ENCODE peak calls at places on chromosomes 4 and X, in eight cellular contexts. X, U, F, W, O, G, L and C are unnamed samples.
A peak's percentile ranks its signal among the peaks of the same experiment; 100 is the strongest.

GRCh38 chrX:49072712-49073095 is 1.1 kb downstream of the PRAF2 start:
- DNase-seq in G (no peak), L (no peak), W (no peak), F (no peak), X (no peak), O (no peak), U (no peak), C (no peak)

GRCh38 chr4:177131736-177132135 is 177.9 kb upstream of the NEIL3 start:
- DNase-seq in F (no peak), W (no peak), G (no peak), X (no peak), O (no peak), L (no peak), U (no peak), C (no peak)

GRCh38 chr4:145732416-145732815 is 52.5 kb downstream of the C4orf51 start:
- DNase-seq in G (no peak), O (no peak), F (no peak), X (no peak), W (no peak), L (no peak), U (no peak), C (no peak)

GRCh38 chrX:44025611-44026010 is 52.4 kb upstream of the NDP start:
- DNase-seq in U (no peak), F (no peak), L (no peak), O (no peak), W (peak; percentile 29), X (no peak), G (no peak), C (peak; percentile 6)

GRCh38 chrX:74449322-74449936 is 28.1 kb downstream of the SLC16A2 start:
- DNase-seq in W (no peak), G (no peak), F (no peak), X (no peak), L (no peak), O (no peak), U (peak; percentile 24), C (peak; percentile 44)

GRCh38 chrX:63664741-63665140 is 120.3 kb downstream of the ARHGEF9 start:
- DNase-seq in X (no peak), L (no peak), U (no peak), O (no peak), F (no peak), W (no peak), G (no peak), C (no peak)

GRCh38 chrX:128460835-128461234 is 408.6 kb upstream of the ACTRT1 start:
- DNase-seq in X (no peak), W (no peak), G (no peak), F (no peak), U (no peak), L (no peak), O (no peak), C (no peak)

GRCh38 chrX:15903186-15903681 is 48.6 kb upstream of the AP1S2 start:
- DNase-seq in L (no peak), X (no peak), G (no peak), W (no peak), F (no peak), U (no peak), O (no peak), C (no peak)

GRCh38 chr4:3293410-3294391 is 880 bp downstream of the RGS12 start:
- DNase-seq in F (no peak), W (no peak), O (no peak), U (peak; percentile 75), L (no peak), G (no peak), X (no peak), C (no peak)

GRCh38 chrX:154056739-154057367 is 37.2 kb upstream of the IRAK1 start:
- DNase-seq in W (no peak), U (no peak), G (no peak), O (no peak), X (peak; percentile 57), F (no peak), L (no peak), C (no peak)

GRCh38 chrX:110806145-110806544 is 10.5 kb upstream of the CHRDL1 start:
- DNase-seq in L (no peak), X (no peak), O (no peak), U (no peak), G (no peak), W (peak; percentile 17), F (no peak), C (peak; percentile 87)

GRCh38 chr4:140661550-140661949 is 92.8 kb upstream of the UCP1 start:
- DNase-seq in G (no peak), F (no peak), U (no peak), L (no peak), X (no peak), O (no peak), W (no peak), C (no peak)

GRCh38 chrX:9745417-9746115 is 20.1 kb downstream of the GPR143 start:
- DNase-seq in W (no peak), L (no peak), G (no peak), X (no peak), U (no peak), O (no peak), F (no peak), C (no peak)

GRCh38 chrX:22063284-22063683 is 31.2 kb downstream of the PHEX start:
- DNase-seq in X (no peak), W (no peak), F (no peak), U (no peak), L (no peak), G (no peak), O (no peak), C (no peak)

GRCh38 chr4:52095374-52095773 is 44.3 kb downstream of the SPATA18 start:
- DNase-seq in W (no peak), G (no peak), L (no peak), F (no peak), O (no peak), U (no peak), X (no peak), C (no peak)

GRCh38 chrX:41759817-41760216 is 35.8 kb downstream of the GPR82 start:
- DNase-seq in U (no peak), L (no peak), G (no peak), W (peak; percentile 9), O (no peak), F (no peak), X (peak; percentile 5), C (no peak)

GRCh38 chrX:150332023-150332422 is 31.1 kb upstream of the MAMLD1 start:
- DNase-seq in G (no peak), W (no peak), L (no peak), U (no peak), O (no peak), X (no peak), F (no peak), C (no peak)

GRCh38 chrX:46588263-46588662 is 14.7 kb downstream of the CHST7 start:
- DNase-seq in G (no peak), L (no peak), W (no peak), F (no peak), O (peak; percentile 67), X (no peak), U (no peak), C (peak; percentile 28)

GRCh38 chr4:26827798-26828197 is 32.8 kb upstream of the STIM2 start:
- DNase-seq in G (no peak), F (no peak), W (no peak), X (no peak), L (no peak), U (no peak), O (no peak), C (no peak)

GRCh38 chr4:85368932-85369331 is 106.0 kb upstream of the ARHGAP24 start:
- DNase-seq in U (no peak), F (no peak), O (no peak), X (no peak), W (no peak), L (no peak), G (no peak), C (no peak)

GRCh38 chr4:2036866-2037265 is 22.3 kb upstream of the NAT8L start:
- DNase-seq in L (no peak), U (no peak), G (no peak), O (no peak), X (peak; percentile 54), W (no peak), F (no peak), C (no peak)

GRCh38 chrX:8345473-8345872 is 119.2 kb upstream of the VCX3B start:
- DNase-seq in O (no peak), U (no peak), X (no peak), L (no peak), G (no peak), F (no peak), W (no peak), C (no peak)

GRCh38 chr4:40349561-40350198 is 14.5 kb downstream of the CHRNA9 start:
- DNase-seq in W (no peak), O (no peak), X (no peak), U (no peak), G (no peak), F (no peak), L (no peak), C (no peak)

GRCh38 chrX:78123190-78123589 is 16.3 kb downstream of the TAF9B start:
- DNase-seq in W (peak; percentile 26), U (no peak), G (no peak), F (no peak), O (no peak), L (no peak), X (no peak), C (peak; percentile 46)

GRCh38 chr4:73988096-73988495 is at the start of gene PPBP:
- DNase-seq in O (no peak), X (no peak), U (no peak), L (no peak), W (no peak), F (no peak), G (no peak), C (no peak)

GRCh38 chrX:136170109-136170800 is 22.9 kb downstream of the FHL1 start:
- DNase-seq in O (no peak), G (no peak), W (peak; percentile 41), X (peak; percentile 12), U (no peak), F (no peak), L (no peak), C (no peak)
- H3K4me3 ChIP-seq in O (peak overlapping the region; percentile 11), G (peak overlapping the region; percentile 23), W (peak overlapping the region; percentile 2), X (no peak overlapping the region), U (peak overlapping the region; percentile 9), F (peak overlapping the region; percentile 30), L (no peak overlapping the region), C (no peak overlapping the region)

GRCh38 chr4:153127773-153128494 is 76.3 kb upstream of the TRIM2 start:
- DNase-seq in L (peak; percentile 86), G (no peak), F (peak; percentile 81), O (peak; percentile 90), X (peak; percentile 86), U (no peak), W (peak; percentile 77), C (peak; percentile 52)
- H3K4me3 ChIP-seq in L (no peak overlapping the region), G (no peak overlapping the region), F (no peak overlapping the region), O (no peak overlapping the region), X (no peak overlapping the region), U (peak overlapping the region; percentile 60), W (peak overlapping the region; percentile 35), C (no peak overlapping the region)

GRCh38 chrX:71285929-71286328 is 2.5 kb downstream of the NONO start:
- DNase-seq in O (no peak), G (no peak), L (no peak), W (no peak), X (no peak), F (no peak), U (no peak), C (no peak)
- H3K4me3 ChIP-seq in O (no peak overlapping the region), G (peak overlapping the region; percentile 72), L (no peak overlapping the region), W (peak overlapping the region; percentile 84), X (no peak overlapping the region), F (no peak overlapping the region), U (no peak overlapping the region), C (peak overlapping the region; percentile 85)

DNA sequence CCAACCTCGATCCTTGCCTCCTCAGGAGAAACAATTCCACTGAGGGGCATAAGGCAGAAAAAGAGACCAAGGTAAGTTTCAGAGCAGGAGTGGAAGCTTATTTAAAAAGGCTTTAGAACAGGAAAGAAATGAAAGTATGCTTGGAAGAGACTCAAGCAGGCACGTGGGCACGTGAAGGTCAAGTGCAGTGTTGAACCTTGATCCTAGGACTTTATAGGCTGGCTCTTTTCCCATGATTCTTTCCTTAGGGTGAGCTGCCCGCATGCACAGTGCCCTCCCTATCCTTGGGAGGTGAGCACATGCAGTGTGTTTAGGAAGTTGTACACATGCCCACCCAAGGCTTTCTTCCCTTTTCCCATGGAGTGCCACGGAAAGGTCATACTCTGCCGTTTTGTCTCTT is 4.0 kb upstream of the PI4K2B start:
- DNase-seq in L (no peak), W (no peak), F (no peak), X (no peak), U (no peak), G (no peak), O (no peak), C (no peak)
- H3K4me3 ChIP-seq in L (no peak overlapping the region), W (no peak overlapping the region), F (no peak overlapping the region), X (no peak overlapping the region), U (no peak overlapping the region), G (no peak overlapping the region), O (no peak overlapping the region), C (no peak overlapping the region)